ENCODE peak calls at places on chromosomes 4 and X, in five cellular contexts. C is GM06990, P is tibial artery, Y is ascending aorta, O is fibroblast of mammary gland. S is an unnamed sample.

GRCh38 chrX:56765816-56766553 is 36.9 kb downstream of the NBDY start:
- DNase-seq in O (peak; percentile 45), C (no peak), P (no peak), Y (no peak), S (no peak)

GRCh38 chrX:106903856-106904528 is 851 bp upstream of the RIPPLY1 start:
- DNase-seq in Y (no peak), O (no peak), P (no peak), C (no peak), S (no peak)

GRCh38 chr4:171924761-171925376 is 111.7 kb downstream of the GALNTL6 start:
- DNase-seq in P (no peak), O (no peak), C (no peak), Y (no peak), S (no peak)

GRCh38 chr4:76061421-76061820 is 13.1 kb upstream of the ART3 start:
- DNase-seq in Y (no peak), C (no peak), O (no peak), P (no peak), S (no peak)

GRCh38 chr4:107712236-107712635 is 7.8 kb downstream of the PAPSS1 start:
- DNase-seq in C (no peak), Y (no peak), P (no peak), O (no peak), S (no peak)

GRCh38 chr4:176149680-176150079 is 45.7 kb downstream of the SPATA4 start:
- DNase-seq in C (no peak), P (no peak), Y (no peak), O (peak; percentile 2), S (no peak)

GRCh38 chrX:39452404-39452803 is 645.4 kb downstream of the BCOR start:
- DNase-seq in C (no peak), Y (no peak), O (no peak), P (no peak), S (no peak)

GRCh38 chrX:74383611-74384010 is 37.7 kb upstream of the SLC16A2 start:
- DNase-seq in Y (no peak), O (peak; percentile 60), C (no peak), P (no peak), S (no peak)

GRCh38 chrX:1496076-1496475 is 40.9 kb downstream of the P2RY8 start:
- DNase-seq in O (no peak), P (no peak), C (no peak), Y (no peak), S (no peak)

GRCh38 chr4:96646146-96646545 is 806.3 kb downstream of the PDHA2 start:
- DNase-seq in P (no peak), Y (no peak), C (no peak), O (no peak), S (no peak)

GRCh38 chr4:152508386-152508785 is 27.5 kb downstream of the FBXW7 start:
- DNase-seq in C (no peak), Y (no peak), O (no peak), P (no peak), S (no peak)

GRCh38 chrX:53279296-53280237 is 1.8 kb downstream of the IQSEC2 start:
- DNase-seq in Y (no peak), C (no peak), P (no peak), O (no peak), S (no peak)

GRCh38 chr4:98653890-98654867 is 4.2 kb downstream of the TSPAN5 start:
- DNase-seq in P (no peak), Y (no peak), O (peak; percentile 97), C (no peak), S (no peak)

GRCh38 chrX:115047181-115047580 is 29.8 kb upstream of the IL13RA2 start:
- DNase-seq in O (peak; percentile 40), P (no peak), Y (no peak), C (no peak), S (no peak)

GRCh38 chrX:18577400-18577799 is 94.5 kb downstream of the RS1 start:
- DNase-seq in O (no peak), P (no peak), C (no peak), Y (no peak), S (no peak)

GRCh38 chr4:66555301-66555700 is 885.0 kb upstream of the EPHA5 start:
- DNase-seq in P (no peak), C (no peak), O (no peak), Y (no peak), S (no peak)

GRCh38 chrX:44949125-44949524 is 76.1 kb downstream of the KDM6A start:
- DNase-seq in C (no peak), O (no peak), Y (no peak), P (no peak), S (no peak)

GRCh38 chr4:182925298-182925738 is 8.1 kb upstream of the DCTD start:
- DNase-seq in C (peak; percentile 67), Y (no peak), O (peak; percentile 62), P (peak; percentile 83), S (peak; percentile 53)

GRCh38 chrX:130770615-130771014 is 132.4 kb downstream of the ENOX2 start:
- DNase-seq in Y (no peak), C (no peak), P (no peak), O (peak; percentile 90), S (no peak)

GRCh38 chrX:44224760-44225159 is 118.7 kb downstream of the EFHC2 start:
- DNase-seq in Y (no peak), P (no peak), C (no peak), O (no peak), S (no peak)

GRCh38 chr4:126028871-126029270 is 714.1 kb downstream of the FAT4 start:
- DNase-seq in P (no peak), C (no peak), Y (no peak), O (no peak), S (no peak)

GRCh38 chrX:95076449-95076848 is 1402.4 kb downstream of the FAM133A start:
- DNase-seq in C (no peak), Y (no peak), P (no peak), O (peak; percentile 60), S (no peak)
- TF ChIP-seq CTCF in C (peak; percentile 75), Y (peak; percentile 28), P (no peak), O (peak; percentile 74), S (no peak)

GRCh38 chr4:146521543-146522097 is at the start of gene SLC10A7:
- DNase-seq in Y (no peak), P (peak; percentile 82), O (peak; percentile 68), C (peak; percentile 30), S (peak; percentile 56)

GRCh38 chr4:146520894-146521542 is 722 bp downstream of the SLC10A7 start:
- DNase-seq in C (peak; percentile 16), O (peak; percentile 63), P (no peak), Y (no peak), S (no peak)

GRCh38 chr4:146522098-146522861 is 540 bp upstream of the SLC10A7 start:
- DNase-seq in C (peak; percentile 85), O (peak; percentile 82), P (peak; percentile 94), Y (peak; percentile 53), S (peak; percentile 85)

GRCh38 chr4:146524663-146525062 is 2.9 kb upstream of the SLC10A7 start:
- DNase-seq in P (no peak), O (no peak), Y (no peak), C (no peak), S (no peak)

GRCh38 chr4:146522862-146523205 is 1.1 kb upstream of the SLC10A7 start:
- DNase-seq in O (peak; percentile 20), C (no peak), Y (no peak), P (no peak), S (no peak)
- TF ChIP-seq CTCF in O (no peak), C (no peak), Y (no peak), P (no peak), S (no peak)

GRCh38 chrX:113828470-113828869 is 755.4 kb upstream of the HTR2C start:
- DNase-seq in P (no peak), Y (no peak), O (no peak), C (no peak), S (no peak)
- TF ChIP-seq CTCF in P (no peak), Y (no peak), O (no peak), C (no peak), S (no peak)

GRCh38 chr4:147109800-147110199 is 164.1 kb upstream of the TTC29 start:
- DNase-seq in O (no peak), C (no peak), P (no peak), Y (no peak), S (no peak)

GRCh38 chr4:147108409-147108808 is 162.7 kb upstream of the TTC29 start:
- DNase-seq in O (peak; percentile 63), Y (no peak), P (no peak), C (no peak), S (no peak)

GRCh38 chr4:147110473-147110872 is 164.8 kb upstream of the TTC29 start:
- DNase-seq in O (no peak), P (no peak), Y (no peak), C (no peak), S (no peak)

DNA sequence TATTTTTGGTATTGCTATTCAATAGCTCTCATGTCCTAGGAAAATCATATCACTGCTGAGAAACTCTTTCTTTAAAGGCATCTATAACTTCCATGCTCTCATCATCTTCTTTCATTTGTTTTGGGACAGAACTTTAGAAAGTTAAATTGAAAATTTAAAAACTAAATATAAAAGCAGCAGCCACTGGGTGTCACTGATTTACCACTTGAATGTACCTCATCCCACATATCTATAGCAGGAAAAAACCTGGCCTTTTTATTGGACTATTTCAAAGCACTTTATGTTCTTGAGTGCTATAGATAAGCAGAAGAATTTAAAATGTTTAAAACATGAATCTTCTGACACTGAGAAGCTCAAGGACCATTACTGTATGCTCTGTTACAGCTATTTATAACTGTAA is 165.3 kb upstream of the TTC29 start:
- DNase-seq in P (no peak), C (no peak), Y (no peak), O (peak; percentile 18), S (no peak)
- TF ChIP-seq CTCF in P (peak; percentile 14), C (no peak), Y (peak; percentile 26), O (peak; percentile 14), S (no peak)

GRCh38 chr4:32268949-32269348 is 1548.8 kb downstream of the PCDH7 start:
- DNase-seq in Y (no peak), O (no peak), C (no peak), P (no peak), S (no peak)
- TF ChIP-seq CTCF in Y (no peak), O (no peak), C (no peak), P (no peak), S (no peak)

DNA sequence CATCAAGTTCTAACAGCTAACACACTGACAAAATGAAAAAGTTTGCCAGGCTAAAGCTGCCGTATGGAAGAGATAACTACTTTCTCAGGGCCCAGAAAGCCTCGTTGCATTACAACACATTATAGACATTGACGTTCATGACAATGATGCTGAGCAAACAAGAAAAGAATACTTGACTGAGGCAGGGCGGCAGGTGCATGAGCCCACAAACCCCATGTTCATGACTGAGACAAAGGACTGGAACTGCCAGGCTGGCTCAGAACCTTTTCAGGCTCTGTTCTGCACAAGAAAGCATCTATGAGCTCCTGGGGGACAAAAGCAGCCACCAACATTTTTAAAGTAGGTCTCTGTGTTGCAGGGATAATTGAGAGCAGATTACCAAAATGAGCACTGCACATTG is 13.6 kb downstream of the TLR6 start:
- DNase-seq in P (no peak), C (no peak), Y (no peak), O (no peak), S (no peak)
- TF ChIP-seq CTCF in P (no peak), C (no peak), Y (no peak), O (no peak), S (no peak)

S was measured in CD14-positive monocyte.